ENCODE peak calls at places on chromosomes 16 and 17, in four cellular contexts. One of them, this sample, is unnamed. For H3K4me1, the result is how much of the 10 kb centered on the place peaks cover.

GRCh38 chr17:68707032-68707431 is 105.9 kb upstream of the FAM20A start:
- DNase-seq in K562: no peak
- DNase-seq in HepG2: no peak
- DNase-seq in GM12878: no peak
- DNase-seq in this sample: no peak

GRCh38 chr17:37187262-37187661 is 188.5 kb upstream of the C17orf78 start:
- DNase-seq in K562: no peak
- DNase-seq in HepG2: no peak
- DNase-seq in GM12878: no peak
- DNase-seq in this sample: no peak

GRCh38 chr17:48596000-48596734 is 2.6 kb upstream of the HOXB5 start:
- DNase-seq in K562: no peak
- DNase-seq in HepG2: no peak
- DNase-seq in GM12878: no peak
- DNase-seq in this sample: no peak

GRCh38 chr17:80545499-80545826 is 825 bp downstream of the RPTOR start:
- DNase-seq in K562: peak
- DNase-seq in HepG2: no peak
- DNase-seq in GM12878: no peak
- DNase-seq in this sample: peak

GRCh38 chr17:82241926-82242697 is 13.3 kb downstream of the SLC16A3 start:
- DNase-seq in K562: peak
- DNase-seq in HepG2: peak
- DNase-seq in GM12878: no peak
- DNase-seq in this sample: no peak

GRCh38 chr17:9240659-9241370 is 219.5 kb downstream of the NTN1 start:
- DNase-seq in K562: peak
- DNase-seq in HepG2: peak
- DNase-seq in GM12878: no peak
- DNase-seq in this sample: peak

GRCh38 chr16:84568066-84568465 is 49.8 kb downstream of the COTL1 start:
- DNase-seq in K562: no peak
- DNase-seq in HepG2: no peak
- DNase-seq in GM12878: no peak
- DNase-seq in this sample: no peak

GRCh38 chr16:73157861-73158260 is 109.9 kb upstream of the ZFHX3 start:
- DNase-seq in K562: no peak
- DNase-seq in HepG2: no peak
- DNase-seq in GM12878: no peak
- DNase-seq in this sample: no peak

GRCh38 chr17:78000351-78000750 is 41.8 kb downstream of the TNRC6C start:
- DNase-seq in K562: no peak
- DNase-seq in HepG2: no peak
- DNase-seq in GM12878: no peak
- DNase-seq in this sample: no peak

GRCh38 chr17:12928736-12929135 is 89.1 kb downstream of the ELAC2 start:
- DNase-seq in K562: no peak
- DNase-seq in HepG2: peak
- DNase-seq in GM12878: no peak
- DNase-seq in this sample: no peak

GRCh38 chr16:31199430-31200041 is 3.0 kb downstream of the PYCARD start:
- DNase-seq in K562: no peak
- DNase-seq in HepG2: no peak
- DNase-seq in GM12878: no peak
- DNase-seq in this sample: no peak

GRCh38 chr16:4461250-4462085 is 13.0 kb downstream of the NMRAL1 start:
- DNase-seq in K562: peak
- DNase-seq in HepG2: peak
- DNase-seq in GM12878: no peak
- DNase-seq in this sample: peak

GRCh38 chr17:13266596-13266995 is 248.8 kb upstream of the ELAC2 start:
- DNase-seq in K562: no peak
- DNase-seq in HepG2: no peak
- DNase-seq in GM12878: no peak
- DNase-seq in this sample: no peak

GRCh38 chr17:44918006-44918405 is 2.7 kb upstream of the GFAP start:
- DNase-seq in K562: no peak
- DNase-seq in HepG2: no peak
- DNase-seq in GM12878: no peak
- DNase-seq in this sample: no peak

GRCh38 chr16:1960665-1961630 is 1.6 kb downstream of the NDUFB10 start:
- DNase-seq in K562: no peak
- DNase-seq in HepG2: peak
- DNase-seq in GM12878: no peak
- DNase-seq in this sample: no peak

GRCh38 chr16:58733248-58733670 is 857 bp downstream of the GOT2 start:
- DNase-seq in K562: no peak
- DNase-seq in HepG2: peak
- DNase-seq in GM12878: no peak
- DNase-seq in this sample: no peak

GRCh38 chr17:50565559-50566350 is 5.2 kb downstream of the CACNA1G start:
- DNase-seq in K562: peak
- DNase-seq in HepG2: no peak
- DNase-seq in GM12878: no peak
- DNase-seq in this sample: peak

GRCh38 chr17:13640559-13640958 is 38.8 kb upstream of the HS3ST3A1 start:
- DNase-seq in K562: no peak
- DNase-seq in HepG2: no peak
- DNase-seq in GM12878: no peak
- DNase-seq in this sample: no peak

GRCh38 chr16:18983565-18984424 is at the start of gene TMC7:
- DNase-seq in K562: peak
- DNase-seq in HepG2: peak
- DNase-seq in GM12878: no peak
- DNase-seq in this sample: peak

GRCh38 chr17:40319651-40320550 is 10.9 kb downstream of the RARA start:
- DNase-seq in K562: no peak
- DNase-seq in HepG2: no peak
- DNase-seq in GM12878: no peak
- DNase-seq in this sample: no peak

GRCh38 chr17:4219241-4219640 is 44.5 kb downstream of the ANKFY1 start:
- DNase-seq in K562: no peak
- DNase-seq in HepG2: no peak
- DNase-seq in GM12878: no peak
- DNase-seq in this sample: no peak

GRCh38 chr17:17398928-17399926 is 77.6 kb upstream of the MED9 start:
- DNase-seq in K562: no peak
- DNase-seq in HepG2: no peak
- DNase-seq in GM12878: no peak
- DNase-seq in this sample: no peak

GRCh38 chr17:45077643-45078042 is 16.5 kb downstream of the NMT1 start:
- DNase-seq in K562: no peak
- DNase-seq in HepG2: no peak
- DNase-seq in GM12878: peak
- DNase-seq in this sample: no peak

GRCh38 chr16:89007371-89008249 is 30.6 kb upstream of the CBFA2T3 start:
- DNase-seq in K562: no peak
- DNase-seq in HepG2: no peak
- DNase-seq in GM12878: no peak
- DNase-seq in this sample: no peak

GRCh38 chr16:57474671-57475661 is 11.3 kb downstream of the DOK4 start:
- DNase-seq in K562: no peak
- DNase-seq in HepG2: no peak
- DNase-seq in GM12878: no peak
- DNase-seq in this sample: no peak

GRCh38 chr17:77778636-77779524 is 179.6 kb upstream of the TNRC6C start:
- DNase-seq in K562: no peak
- DNase-seq in HepG2: no peak
- DNase-seq in GM12878: no peak
- DNase-seq in this sample: no peak

GRCh38 chr16:1993731-1994131 is 4.0 kb downstream of the SYNGR3 start:
- DNase-seq in K562: no peak
- DNase-seq in HepG2: peak
- DNase-seq in GM12878: no peak
- DNase-seq in this sample: peak

GRCh38 chr16:85301171-85301690 is 189.0 kb upstream of the CIBAR2 start:
- DNase-seq in K562: no peak
- DNase-seq in HepG2: no peak
- DNase-seq in GM12878: no peak
- DNase-seq in this sample: no peak

GRCh38 chr17:62807812-62808575 is at the start of gene MARCHF10:
- DNase-seq in K562: peak
- DNase-seq in HepG2: no peak
- DNase-seq in GM12878: no peak
- DNase-seq in this sample: no peak

GRCh38 chr17:78717431-78717980 is 64.6 kb downstream of the CYTH1 start:
- DNase-seq in K562: no peak
- DNase-seq in HepG2: peak
- DNase-seq in GM12878: no peak
- DNase-seq in this sample: peak

GRCh38 chr16:78130950-78131349 is 31.5 kb downstream of the WWOX start:
- DNase-seq in K562: no peak
- DNase-seq in HepG2: peak
- DNase-seq in GM12878: no peak
- DNase-seq in this sample: no peak

GRCh38 chr17:29299031-29299430 is 5.1 kb upstream of the NUFIP2 start:
- DNase-seq in K562: no peak
- DNase-seq in HepG2: no peak
- DNase-seq in GM12878: no peak
- DNase-seq in this sample: no peak

GRCh38 chr16:27515874-27516353 is 33.8 kb downstream of the GTF3C1 start:
- DNase-seq in K562: peak
- DNase-seq in HepG2: peak
- DNase-seq in GM12878: no peak
- DNase-seq in this sample: peak

GRCh38 chr17:55416470-55417052 is 5.1 kb downstream of the MMD start:
- DNase-seq in K562: no peak
- DNase-seq in HepG2: no peak
- DNase-seq in GM12878: no peak
- DNase-seq in this sample: no peak

GRCh38 chr17:55411463-55411855 is 10.2 kb downstream of the MMD start:
- DNase-seq in K562: no peak
- DNase-seq in HepG2: no peak
- DNase-seq in GM12878: no peak
- DNase-seq in this sample: no peak

GRCh38 chr17:55414983-55415382 is 6.7 kb downstream of the MMD start:
- DNase-seq in K562: no peak
- DNase-seq in HepG2: no peak
- DNase-seq in GM12878: no peak
- DNase-seq in this sample: no peak

GRCh38 chr17:55416000-55416399 is 5.6 kb downstream of the MMD start:
- DNase-seq in K562: no peak
- DNase-seq in HepG2: no peak
- DNase-seq in GM12878: no peak
- DNase-seq in this sample: no peak

DNA sequence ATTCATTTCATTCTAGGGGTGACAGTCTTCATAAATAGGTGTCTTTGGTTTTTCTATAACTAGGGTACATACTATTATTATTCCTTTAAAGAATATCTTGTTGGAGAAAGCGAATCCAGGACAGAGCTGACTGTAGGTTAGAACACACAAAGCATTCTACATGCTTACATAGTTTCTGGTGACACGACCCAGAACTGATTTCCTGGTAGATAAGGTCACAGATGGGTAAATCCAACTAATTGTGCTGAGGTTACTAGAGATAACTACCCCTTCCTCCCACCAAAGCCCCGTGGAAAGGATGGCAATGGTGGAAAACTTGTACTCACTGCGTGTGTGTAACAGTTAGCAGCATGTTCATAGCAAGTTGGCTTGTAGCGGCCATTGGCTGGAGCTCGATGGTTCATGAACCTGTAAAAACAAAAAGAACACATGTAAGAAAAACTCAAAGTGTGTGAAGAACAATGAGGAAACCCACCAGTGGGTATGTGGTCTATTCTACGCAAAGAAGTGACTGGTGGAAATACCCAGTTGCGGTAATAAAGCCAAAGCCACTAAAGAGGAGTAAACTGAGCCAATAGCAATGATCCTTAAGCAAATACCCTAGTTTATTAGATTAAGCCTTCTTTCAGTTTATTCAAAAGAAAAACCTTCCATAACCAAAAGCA is 7.7 kb downstream of the MMD start:
- DNase-seq in K562: no peak
- DNase-seq in HepG2: no peak
- DNase-seq in GM12878: no peak
- DNase-seq in this sample: no peak
- H3K4me1 ChIP-seq in K562: under half
- H3K4me1 ChIP-seq in HepG2: half or more
- H3K4me1 ChIP-seq in GM12878: under half
- H3K4me1 ChIP-seq in this sample: under half

GRCh38 chr17:2386400-2387085 is 14.3 kb downstream of the MNT start:
- DNase-seq in K562: no peak
- DNase-seq in HepG2: no peak
- DNase-seq in GM12878: no peak
- DNase-seq in this sample: peak

GRCh38 chr17:2390199-2390880 is 10.5 kb downstream of the MNT start:
- DNase-seq in K562: no peak
- DNase-seq in HepG2: no peak
- DNase-seq in GM12878: no peak
- DNase-seq in this sample: no peak

GRCh38 chr17:2387086-2388019 is 13.5 kb downstream of the MNT start:
- DNase-seq in K562: no peak
- DNase-seq in HepG2: no peak
- DNase-seq in GM12878: no peak
- DNase-seq in this sample: no peak

GRCh38 chr17:2388705-2389099 is 12.2 kb downstream of the MNT start:
- DNase-seq in K562: no peak
- DNase-seq in HepG2: no peak
- DNase-seq in GM12878: no peak
- DNase-seq in this sample: peak

DNA sequence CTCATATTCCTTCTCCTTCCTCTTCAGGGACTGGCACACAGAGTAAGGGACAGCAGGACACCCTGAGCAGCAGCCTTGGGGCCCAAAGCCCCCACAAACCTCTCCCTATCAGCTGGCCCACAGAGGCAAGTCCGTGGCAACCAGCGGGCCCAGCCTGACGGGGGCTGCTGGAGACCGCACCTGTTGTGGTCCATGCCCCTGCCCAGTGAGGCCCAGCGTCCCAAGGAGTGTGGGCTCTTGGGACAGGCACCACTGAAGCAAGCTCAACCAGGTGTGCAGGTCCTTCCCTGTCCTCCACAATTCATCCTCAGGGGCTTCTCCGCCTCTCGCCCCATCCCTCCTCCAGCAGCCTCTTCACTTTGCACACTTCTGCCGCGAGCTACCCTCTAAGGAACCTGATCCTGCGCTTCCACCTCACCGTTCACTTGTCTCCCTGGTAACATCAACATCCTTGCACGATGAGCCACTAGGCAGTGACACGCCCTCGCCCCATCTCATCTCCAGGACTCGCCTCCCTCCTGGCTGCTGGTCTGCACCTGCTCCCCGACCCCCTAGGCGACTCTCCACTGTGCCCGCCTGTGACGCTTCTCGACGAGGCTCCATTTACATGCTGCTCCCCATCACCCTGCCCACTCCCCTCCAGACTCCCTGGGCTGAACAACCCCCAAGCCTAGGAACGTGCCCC is 12.7 kb downstream of the MNT start:
- DNase-seq in K562: no peak
- DNase-seq in HepG2: no peak
- DNase-seq in GM12878: no peak
- DNase-seq in this sample: no peak
- TF ChIP-seq POLR2AphosphoS2 in K562: no peak
- TF ChIP-seq POLR2AphosphoS2 in HepG2: no peak
- TF ChIP-seq POLR2AphosphoS2 in GM12878: no peak
- TF ChIP-seq POLR2AphosphoS2 in this sample: peak

GRCh38 chr17:15462962-15463361 is 4.5 kb downstream of the CDRT4 start:
- DNase-seq in K562: no peak
- DNase-seq in HepG2: no peak
- DNase-seq in GM12878: no peak
- DNase-seq in this sample: no peak
- TF ChIP-seq CHD4 in K562: no peak
- TF ChIP-seq CHD4 in HepG2: no peak
- TF ChIP-seq CHD4 in GM12878: no peak
- TF ChIP-seq CHD4 in this sample: no peak

GRCh38 chr17:63832455-63832854 is 5.0 kb upstream of the FTSJ3 start:
- DNase-seq in K562: no peak
- DNase-seq in HepG2: no peak
- DNase-seq in GM12878: no peak
- DNase-seq in this sample: no peak
- H3K4me1 ChIP-seq in K562: under half
- H3K4me1 ChIP-seq in HepG2: under half
- H3K4me1 ChIP-seq in GM12878: under half
- H3K4me1 ChIP-seq in this sample: under half